ENCODE peak calls at places on chromosomes 3 and 15, in four cellular contexts. One of them, this sample, is unnamed.

GRCh38 chr3:192514081-192514753 is 213.1 kb downstream of the FGF12 start:
- DNase-seq in stimulated activated CD4-positive, alpha-beta T cell treated with anti-CD3 and anti-CD28 coated beads, Interleukin-1b, Interleukin-23, amount 100 ng/mL, for 4 hours: no peak
- DNase-seq in occipital lobe: no peak
- DNase-seq in iPS DF 19.7: no peak
- DNase-seq in this sample: no peak

GRCh38 chr3:79844176-79844575 is 76.4 kb upstream of the ROBO1 start:
- DNase-seq in stimulated activated CD4-positive, alpha-beta T cell treated with anti-CD3 and anti-CD28 coated beads, Interleukin-1b, Interleukin-23, amount 100 ng/mL, for 4 hours: no peak
- DNase-seq in occipital lobe: no peak
- DNase-seq in iPS DF 19.7: no peak
- DNase-seq in this sample: no peak

GRCh38 chr3:10950476-10951294 is 41.9 kb upstream of the SLC6A1 start:
- DNase-seq in stimulated activated CD4-positive, alpha-beta T cell treated with anti-CD3 and anti-CD28 coated beads, Interleukin-1b, Interleukin-23, amount 100 ng/mL, for 4 hours: no peak
- DNase-seq in occipital lobe: no peak
- DNase-seq in iPS DF 19.7: peak
- DNase-seq in this sample: no peak

GRCh38 chr3:8822141-8822540 is 52.7 kb upstream of the OXTR start:
- DNase-seq in stimulated activated CD4-positive, alpha-beta T cell treated with anti-CD3 and anti-CD28 coated beads, Interleukin-1b, Interleukin-23, amount 100 ng/mL, for 4 hours: no peak
- DNase-seq in occipital lobe: no peak
- DNase-seq in iPS DF 19.7: no peak
- DNase-seq in this sample: no peak

GRCh38 chr15:100929641-100930042 is 10.5 kb downstream of the LRRK1 start:
- DNase-seq in stimulated activated CD4-positive, alpha-beta T cell treated with anti-CD3 and anti-CD28 coated beads, Interleukin-1b, Interleukin-23, amount 100 ng/mL, for 4 hours: no peak
- DNase-seq in occipital lobe: no peak
- DNase-seq in iPS DF 19.7: no peak
- DNase-seq in this sample: no peak

GRCh38 chr3:34067442-34068130 is 269.2 kb downstream of the PDCD6IP start:
- DNase-seq in stimulated activated CD4-positive, alpha-beta T cell treated with anti-CD3 and anti-CD28 coated beads, Interleukin-1b, Interleukin-23, amount 100 ng/mL, for 4 hours: no peak
- DNase-seq in occipital lobe: peak
- DNase-seq in iPS DF 19.7: no peak
- DNase-seq in this sample: no peak

GRCh38 chr3:171916888-171917287 is 73.7 kb downstream of the TMEM212 start:
- DNase-seq in stimulated activated CD4-positive, alpha-beta T cell treated with anti-CD3 and anti-CD28 coated beads, Interleukin-1b, Interleukin-23, amount 100 ng/mL, for 4 hours: no peak
- DNase-seq in occipital lobe: no peak
- DNase-seq in iPS DF 19.7: no peak
- DNase-seq in this sample: no peak

GRCh38 chr3:126522363-126522788 is 1.6 kb upstream of the CHST13 start:
- DNase-seq in stimulated activated CD4-positive, alpha-beta T cell treated with anti-CD3 and anti-CD28 coated beads, Interleukin-1b, Interleukin-23, amount 100 ng/mL, for 4 hours: peak
- DNase-seq in occipital lobe: peak
- DNase-seq in iPS DF 19.7: no peak
- DNase-seq in this sample: no peak

GRCh38 chr15:75136118-75136517 is 65.6 kb upstream of the C15orf39 start:
- DNase-seq in stimulated activated CD4-positive, alpha-beta T cell treated with anti-CD3 and anti-CD28 coated beads, Interleukin-1b, Interleukin-23, amount 100 ng/mL, for 4 hours: no peak
- DNase-seq in occipital lobe: no peak
- DNase-seq in iPS DF 19.7: no peak
- DNase-seq in this sample: no peak

This sample was measured in amygdala.